ENCODE peak calls at places on chromosomes 7 and 10, in seven cellular contexts. One of them, this sample, is unnamed.

GRCh38 chr7:150948791-150949251 is 29.3 kb downstream of the KCNH2 start:
- DNase-seq in fibroblast of the aortic adventitia: no peak
- DNase-seq in T-cell: no peak
- DNase-seq in NCI-H2081: no peak
- DNase-seq in NCI-H2029: no peak
- DNase-seq in left cardiac atrium: peak
- DNase-seq in activated CD8-positive, alpha-beta memory T cell treated with anti-CD3 and anti-CD28 coated beads for 4 hours: no peak
- DNase-seq in this sample: no peak

GRCh38 chr7:69624842-69625637 is 26.8 kb downstream of the AUTS2 start:
- DNase-seq in fibroblast of the aortic adventitia: no peak
- DNase-seq in T-cell: no peak
- DNase-seq in NCI-H2081: no peak
- DNase-seq in NCI-H2029: no peak
- DNase-seq in left cardiac atrium: no peak
- DNase-seq in activated CD8-positive, alpha-beta memory T cell treated with anti-CD3 and anti-CD28 coated beads for 4 hours: no peak
- DNase-seq in this sample: no peak

GRCh38 chr7:137771679-137772078 is 75.1 kb downstream of the DGKI start:
- DNase-seq in fibroblast of the aortic adventitia: peak
- DNase-seq in T-cell: no peak
- DNase-seq in NCI-H2081: no peak
- DNase-seq in NCI-H2029: no peak
- DNase-seq in left cardiac atrium: no peak
- DNase-seq in activated CD8-positive, alpha-beta memory T cell treated with anti-CD3 and anti-CD28 coated beads for 4 hours: no peak
- DNase-seq in this sample: no peak

GRCh38 chr10:58919927-58920654 is 256.4 kb upstream of the PHYHIPL start:
- DNase-seq in fibroblast of the aortic adventitia: peak
- DNase-seq in T-cell: no peak
- DNase-seq in NCI-H2081: peak
- DNase-seq in NCI-H2029: no peak
- DNase-seq in left cardiac atrium: no peak
- DNase-seq in activated CD8-positive, alpha-beta memory T cell treated with anti-CD3 and anti-CD28 coated beads for 4 hours: no peak
- DNase-seq in this sample: no peak

GRCh38 chr10:102435529-102436233 is 3.3 kb upstream of the CUEDC2 start:
- DNase-seq in fibroblast of the aortic adventitia: peak
- DNase-seq in T-cell: no peak
- DNase-seq in NCI-H2081: no peak
- DNase-seq in NCI-H2029: no peak
- DNase-seq in left cardiac atrium: peak
- DNase-seq in activated CD8-positive, alpha-beta memory T cell treated with anti-CD3 and anti-CD28 coated beads for 4 hours: peak
- DNase-seq in this sample: no peak

GRCh38 chr10:67788028-67788886 is 49.7 kb downstream of the DNAJC12 start:
- DNase-seq in fibroblast of the aortic adventitia: no peak
- DNase-seq in T-cell: peak
- DNase-seq in NCI-H2081: no peak
- DNase-seq in NCI-H2029: no peak
- DNase-seq in left cardiac atrium: peak
- DNase-seq in activated CD8-positive, alpha-beta memory T cell treated with anti-CD3 and anti-CD28 coated beads for 4 hours: peak
- DNase-seq in this sample: peak

GRCh38 chr10:15344876-15345285 is 26.2 kb downstream of the FAM171A1 start:
- DNase-seq in fibroblast of the aortic adventitia: peak
- DNase-seq in T-cell: no peak
- DNase-seq in NCI-H2081: peak
- DNase-seq in NCI-H2029: no peak
- DNase-seq in left cardiac atrium: no peak
- DNase-seq in activated CD8-positive, alpha-beta memory T cell treated with anti-CD3 and anti-CD28 coated beads for 4 hours: no peak
- DNase-seq in this sample: no peak

GRCh38 chr10:106672517-106673175 is 491.9 kb downstream of the SORCS1 start:
- DNase-seq in fibroblast of the aortic adventitia: no peak
- DNase-seq in T-cell: no peak
- DNase-seq in NCI-H2081: no peak
- DNase-seq in NCI-H2029: no peak
- DNase-seq in left cardiac atrium: no peak
- DNase-seq in activated CD8-positive, alpha-beta memory T cell treated with anti-CD3 and anti-CD28 coated beads for 4 hours: no peak
- DNase-seq in this sample: no peak

GRCh38 chr7:875476-876076 is 778 bp upstream of the GET4 start:
- DNase-seq in fibroblast of the aortic adventitia: no peak
- DNase-seq in T-cell: no peak
- DNase-seq in NCI-H2081: peak
- DNase-seq in NCI-H2029: peak
- DNase-seq in left cardiac atrium: no peak
- DNase-seq in activated CD8-positive, alpha-beta memory T cell treated with anti-CD3 and anti-CD28 coated beads for 4 hours: no peak
- DNase-seq in this sample: no peak

GRCh38 chr10:11178606-11179221 is 161.0 kb downstream of the CELF2 start:
- DNase-seq in fibroblast of the aortic adventitia: peak
- DNase-seq in T-cell: peak
- DNase-seq in NCI-H2081: no peak
- DNase-seq in NCI-H2029: no peak
- DNase-seq in left cardiac atrium: peak
- DNase-seq in activated CD8-positive, alpha-beta memory T cell treated with anti-CD3 and anti-CD28 coated beads for 4 hours: peak
- DNase-seq in this sample: peak

GRCh38 chr7:156580036-156580435 is 60.5 kb upstream of the RNF32 start:
- DNase-seq in fibroblast of the aortic adventitia: no peak
- DNase-seq in T-cell: no peak
- DNase-seq in NCI-H2081: no peak
- DNase-seq in NCI-H2029: no peak
- DNase-seq in left cardiac atrium: no peak
- DNase-seq in activated CD8-positive, alpha-beta memory T cell treated with anti-CD3 and anti-CD28 coated beads for 4 hours: no peak
- DNase-seq in this sample: no peak

GRCh38 chr7:33091111-33091531 is 18.1 kb downstream of the RP9 start:
- DNase-seq in fibroblast of the aortic adventitia: peak
- DNase-seq in T-cell: no peak
- DNase-seq in NCI-H2081: no peak
- DNase-seq in NCI-H2029: no peak
- DNase-seq in left cardiac atrium: no peak
- DNase-seq in activated CD8-positive, alpha-beta memory T cell treated with anti-CD3 and anti-CD28 coated beads for 4 hours: no peak
- DNase-seq in this sample: no peak